ENCODE peak calls at places on chromosomes 4 and X, in seven cellular contexts. H is ovary, L is suprapubic skin, M is stomach, D is sigmoid colon, P is upper lobe of left lung, Z is A549. A is an unnamed sample.
A peak's percentile ranks its signal among the peaks of the same experiment; 100 is the strongest.

GRCh38 chrX:28549839-28550238 is 37.4 kb upstream of the IL1RAPL1 start:
- DNase-seq in H (no peak), L (no peak), M (no peak), D (no peak), P (no peak), Z (no peak), A (no peak)

GRCh38 chr4:39698424-39699009 is 581 bp downstream of the UBE2K start:
- DNase-seq in H (peak; percentile 71), L (no peak), M (peak; percentile 32), D (peak; percentile 72), P (peak; percentile 58), Z (peak; percentile 31), A (peak; percentile 17)

GRCh38 chr4:104491396-104491821 is 3.3 kb downstream of the CXXC4 start:
- DNase-seq in H (peak; percentile 57), L (peak; percentile 69), M (peak; percentile 34), D (peak; percentile 67), P (peak; percentile 32), Z (peak; percentile 11), A (no peak)

GRCh38 chr4:149572711-149573110 is 242.9 kb downstream of the IQCM start:
- DNase-seq in H (no peak), L (no peak), M (no peak), D (no peak), P (no peak), Z (no peak), A (no peak)

GRCh38 chr4:21544410-21544809 is 404.2 kb downstream of the KCNIP4 start:
- DNase-seq in H (no peak), L (no peak), M (no peak), D (no peak), P (no peak), Z (no peak), A (no peak)

GRCh38 chr4:30295652-30296051 is 424.5 kb upstream of the PCDH7 start:
- DNase-seq in H (no peak), L (no peak), M (no peak), D (no peak), P (no peak), Z (no peak), A (no peak)

GRCh38 chr4:182238355-182238931 is 4.8 kb upstream of the TENM3 start:
- DNase-seq in H (no peak), L (no peak), M (no peak), D (no peak), P (no peak), Z (peak; percentile 18), A (no peak)

GRCh38 chr4:167021545-167022155 is 212.6 kb downstream of the SPOCK3 start:
- DNase-seq in H (peak; percentile 31), L (peak; percentile 64), M (peak; percentile 77), D (peak; percentile 66), P (peak; percentile 45), Z (no peak), A (peak; percentile 63)

GRCh38 chrX:106932492-106932923 is 12.3 kb downstream of the CLDN2 start:
- DNase-seq in H (no peak), L (no peak), M (no peak), D (no peak), P (no peak), Z (peak; percentile 31), A (no peak)

GRCh38 chr4:36213956-36214355 is 30.4 kb downstream of the ARAP2 start:
- DNase-seq in H (no peak), L (no peak), M (no peak), D (no peak), P (no peak), Z (no peak), A (no peak)
- TF ChIP-seq EP300 in H (no peak), L (no peak), M (no peak), D (no peak), P (no peak), Z (no peak), A (no peak)

GRCh38 chrX:68842781-68843581 is 14.2 kb downstream of the EFNB1 start:
- DNase-seq in H (no peak), L (no peak), M (peak; percentile 39), D (no peak), P (no peak), Z (no peak), A (no peak)
- H3K27ac ChIP-seq in H (no peak overlapping the region), L (peak overlapping the region; percentile 6), M (peak overlapping the region; percentile 72), D (no peak overlapping the region), P (peak overlapping the region; percentile 22), Z (no peak overlapping the region), A (peak overlapping the region; percentile 33)

GRCh38 chr4:138915725-138916124 is 99.9 kb upstream of the NOCT start:
- DNase-seq in H (no peak), L (no peak), M (no peak), D (no peak), P (no peak), Z (no peak), A (no peak)
- TF ChIP-seq EP300 in H (no peak), L (no peak), M (no peak), D (no peak), P (no peak), Z (no peak), A (no peak)

DNA sequence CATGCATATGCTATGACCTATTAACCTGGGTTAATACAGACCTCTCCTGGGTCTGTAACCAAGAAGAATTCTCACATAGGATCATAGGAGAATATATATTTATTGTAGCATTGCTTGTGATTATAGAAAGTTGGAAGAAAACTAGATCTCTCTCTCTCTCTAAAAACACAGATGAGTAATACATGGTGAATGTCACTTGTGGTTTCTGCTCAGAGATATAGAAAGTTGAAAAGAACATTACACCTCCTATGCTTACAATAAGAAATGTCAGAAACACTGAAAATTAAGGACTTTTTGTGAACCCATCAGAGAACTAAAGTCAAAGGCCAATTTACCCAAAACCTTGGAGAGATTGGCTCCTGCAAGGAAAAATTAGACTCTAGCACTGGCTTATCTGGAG is 1389.5 kb downstream of the FAM133A start:
- DNase-seq in H (no peak), L (no peak), M (no peak), D (no peak), P (no peak), Z (no peak), A (no peak)
- H3K27ac ChIP-seq in H (no peak overlapping the region), L (no peak overlapping the region), M (no peak overlapping the region), D (no peak overlapping the region), P (no peak overlapping the region), Z (no peak overlapping the region), A (no peak overlapping the region)

GRCh38 chr4:52545099-52546069 is 113.7 kb downstream of the USP46 start:
- DNase-seq in H (peak; percentile 83), L (peak; percentile 75), M (peak; percentile 85), D (peak; percentile 86), P (peak; percentile 58), Z (peak; percentile 38), A (peak; percentile 87)
- TF ChIP-seq EP300 in H (no peak), L (no peak), M (no peak), D (no peak), P (no peak), Z (no peak), A (no peak)

DNA sequence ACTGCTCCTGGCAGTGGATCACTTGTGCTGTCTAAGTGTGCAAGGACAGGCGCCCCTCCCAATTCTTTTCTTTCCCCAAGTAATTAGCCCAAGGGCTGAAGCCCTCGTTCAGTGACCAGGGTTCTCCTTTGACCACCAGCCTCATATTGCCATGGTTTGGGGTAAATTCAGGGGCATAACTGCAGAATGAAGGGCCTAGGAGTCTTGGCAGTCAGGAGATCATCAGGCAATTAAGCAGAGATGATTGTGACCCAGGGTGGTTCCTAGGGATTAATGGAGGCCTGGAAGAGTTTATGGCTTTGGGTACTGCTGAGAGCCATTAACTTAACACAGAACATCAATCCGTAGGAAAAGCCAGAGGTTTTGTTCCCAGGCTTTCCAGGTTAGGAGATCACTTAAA is 170.7 kb downstream of the PTTG2 start:
- DNase-seq in H (no peak), L (peak; percentile 7), M (no peak), D (no peak), P (no peak), Z (no peak), A (no peak)
- H3K27ac ChIP-seq in H (peak overlapping the region; percentile 17), L (peak overlapping the region; percentile 72), M (peak overlapping the region; percentile 79), D (peak overlapping the region; percentile 82), P (no peak overlapping the region), Z (no peak overlapping the region), A (peak overlapping the region; percentile 89)

GRCh38 chr4:86972997-86973396 is 38.2 kb downstream of the AFF1 start:
- DNase-seq in H (no peak), L (no peak), M (peak; percentile 75), D (no peak), P (peak; percentile 88), Z (no peak), A (no peak)
- TF ChIP-seq EP300 in H (no peak), L (no peak), M (no peak), D (no peak), P (no peak), Z (no peak), A (no peak)

GRCh38 chrX:38887222-38887621 is 86.0 kb downstream of the MID1IP1 start:
- DNase-seq in H (no peak), L (no peak), M (no peak), D (no peak), P (no peak), Z (no peak), A (no peak)

GRCh38 chrX:38890963-38891362 is 89.7 kb downstream of the MID1IP1 start:
- DNase-seq in H (no peak), L (no peak), M (no peak), D (no peak), P (no peak), Z (no peak), A (no peak)

GRCh38 chrX:38891641-38892413 is 90.6 kb downstream of the MID1IP1 start:
- DNase-seq in H (no peak), L (no peak), M (no peak), D (no peak), P (no peak), Z (no peak), A (no peak)

GRCh38 chrX:38893441-38893840 is 92.2 kb downstream of the MID1IP1 start:
- DNase-seq in H (no peak), L (no peak), M (no peak), D (no peak), P (no peak), Z (no peak), A (no peak)

GRCh38 chrX:38890326-38890725 is 89.1 kb downstream of the MID1IP1 start:
- DNase-seq in H (no peak), L (no peak), M (no peak), D (no peak), P (no peak), Z (no peak), A (no peak)
- H3K27ac ChIP-seq in H (no peak overlapping the region), L (no peak overlapping the region), M (no peak overlapping the region), D (no peak overlapping the region), P (no peak overlapping the region), Z (no peak overlapping the region), A (no peak overlapping the region)